ENCODE peak calls at places on chromosome 6, in six cellular contexts. I, Q, Y, X, N and V are unnamed samples.

GRCh38 chr6:157346371-157346770 is 23.1 kb upstream of the TMEM242 start:
- DNase-seq in I (no peak), Q (peak), Y (no peak), X (no peak), N (no peak), V (no peak)

GRCh38 chr6:121093928-121094327 is 240.4 kb downstream of the TBC1D32 start:
- DNase-seq in I (no peak), Q (peak), Y (no peak), X (no peak), N (peak), V (no peak)

GRCh38 chr6:56984374-56984773 is 29.5 kb downstream of the BEND6 start:
- DNase-seq in I (no peak), Q (peak), Y (no peak), X (no peak), N (peak), V (no peak)

GRCh38 chr6:47875593-47875992 is 93.8 kb downstream of the OPN5 start:
- DNase-seq in I (no peak), Q (no peak), Y (no peak), X (no peak), N (no peak), V (no peak)

GRCh38 chr6:33732819-33733218 is 13.9 kb downstream of the IP6K3 start:
- DNase-seq in I (no peak), Q (peak), Y (peak), X (no peak), N (no peak), V (no peak)

GRCh38 chr6:10721850-10722569 is 860 bp upstream of the TMEM14C start:
- DNase-seq in I (no peak), Q (no peak), Y (no peak), X (no peak), N (no peak), V (no peak)

GRCh38 chr6:11585426-11586016 is 48.0 kb downstream of the TMEM170B start:
- DNase-seq in I (no peak), Q (peak), Y (no peak), X (peak), N (peak), V (no peak)

GRCh38 chr6:109686566-109686965 is 4.4 kb downstream of the AK9 start:
- DNase-seq in I (no peak), Q (peak), Y (no peak), X (no peak), N (no peak), V (no peak)

GRCh38 chr6:35128496-35128895 is 12.6 kb downstream of the TCP11 start:
- DNase-seq in I (no peak), Q (peak), Y (no peak), X (no peak), N (peak), V (no peak)

GRCh38 chr6:118476554-118476953 is 71.5 kb upstream of the PLN start:
- DNase-seq in I (no peak), Q (no peak), Y (no peak), X (no peak), N (no peak), V (no peak)

GRCh38 chr6:101117397-101118185 is 236.5 kb upstream of the ASCC3 start:
- DNase-seq in I (no peak), Q (no peak), Y (no peak), X (no peak), N (no peak), V (no peak)

GRCh38 chr6:3592371-3592941 is 135.6 kb upstream of the SLC22A23 start:
- DNase-seq in I (no peak), Q (peak), Y (no peak), X (no peak), N (peak), V (no peak)

GRCh38 chr6:21115111-21115510 is 478.4 kb upstream of the SOX4 start:
- DNase-seq in I (peak), Q (peak), Y (no peak), X (no peak), N (peak), V (no peak)

GRCh38 chr6:138088307-138088744 is 18.9 kb downstream of the PERP start:
- DNase-seq in I (no peak), Q (peak), Y (no peak), X (no peak), N (peak), V (no peak)

GRCh38 chr6:108798672-108799355 is 49.4 kb upstream of the ARMC2 start:
- DNase-seq in I (no peak), Q (no peak), Y (no peak), X (no peak), N (no peak), V (no peak)

GRCh38 chr6:88609973-88610372 is 353.4 kb downstream of the RNGTT start:
- DNase-seq in I (no peak), Q (no peak), Y (no peak), X (no peak), N (no peak), V (no peak)

GRCh38 chr6:3646616-3647362 is 104.7 kb downstream of the PXDC1 start:
- DNase-seq in I (no peak), Q (no peak), Y (no peak), X (no peak), N (no peak), V (no peak)

GRCh38 chr6:82616386-82617028 is 252.9 kb downstream of the TPBG start:
- DNase-seq in I (no peak), Q (peak), Y (no peak), X (no peak), N (no peak), V (no peak)

GRCh38 chr6:9200712-9201111 is 765.4 kb upstream of the SLC35B3 start:
- DNase-seq in I (no peak), Q (no peak), Y (no peak), X (no peak), N (no peak), V (no peak)

GRCh38 chr6:162681447-162681846 is 46.1 kb downstream of the PRKN start:
- DNase-seq in I (no peak), Q (no peak), Y (no peak), X (no peak), N (no peak), V (no peak)

GRCh38 chr6:96899019-96899418 is 1.3 kb upstream of the NDUFAF4 start:
- DNase-seq in I (no peak), Q (peak), Y (no peak), X (no peak), N (peak), V (no peak)

GRCh38 chr6:136209496-136209895 is 40.6 kb downstream of the MTFR2 start:
- DNase-seq in I (no peak), Q (no peak), Y (no peak), X (no peak), N (no peak), V (no peak)